ENCODE peak calls at places on chromosomes 1 and 21, in eight cellular contexts. U, Z, Y, E, T, G, D and M are unnamed samples.

GRCh38 chr1:155553349-155553748 is 9.3 kb downstream of the ASH1L start:
- DNase-seq in U (no peak), Z (no peak), Y (no peak), E (no peak), T (no peak), G (no peak), D (no peak), M (no peak)

GRCh38 chr1:201759194-201759814 is 69.7 kb upstream of the IPO9 start:
- DNase-seq in U (no peak), Z (no peak), Y (no peak), E (no peak), T (no peak), G (no peak), D (no peak), M (no peak)

GRCh38 chr1:12376236-12377064 is 146.6 kb downstream of the VPS13D start:
- DNase-seq in U (no peak), Z (no peak), Y (no peak), E (no peak), T (peak; percentile 18), G (no peak), D (no peak), M (no peak)

GRCh38 chr1:34186741-34187494 is 10.2 kb downstream of the C1orf94 start:
- DNase-seq in U (no peak), Z (no peak), Y (no peak), E (no peak), T (no peak), G (no peak), D (no peak), M (no peak)

GRCh38 chr1:174324493-174324892 is 123.3 kb upstream of the GPR52 start:
- DNase-seq in U (no peak), Z (no peak), Y (no peak), E (no peak), T (no peak), G (no peak), D (no peak), M (no peak)

GRCh38 chr1:201490708-201491131 is 16.2 kb downstream of the CSRP1 start:
- DNase-seq in U (no peak), Z (peak; percentile 40), Y (no peak), E (no peak), T (no peak), G (no peak), D (no peak), M (no peak)

GRCh38 chr21:41233913-41234312 is 66.0 kb downstream of the BACE2 start:
- DNase-seq in U (no peak), Z (no peak), Y (no peak), E (no peak), T (no peak), G (no peak), D (no peak), M (no peak)

GRCh38 chr1:960371-961131 is at the start of gene KLHL17:
- DNase-seq in U (peak; percentile 89), Z (no peak), Y (peak; percentile 80), E (peak; percentile 82), T (peak; percentile 62), G (peak; percentile 83), D (no peak), M (no peak)

GRCh38 chr1:187474266-187474665 is 645.5 kb downstream of the PLA2G4A start:
- DNase-seq in U (no peak), Z (no peak), Y (no peak), E (no peak), T (no peak), G (no peak), D (no peak), M (no peak)

DNA sequence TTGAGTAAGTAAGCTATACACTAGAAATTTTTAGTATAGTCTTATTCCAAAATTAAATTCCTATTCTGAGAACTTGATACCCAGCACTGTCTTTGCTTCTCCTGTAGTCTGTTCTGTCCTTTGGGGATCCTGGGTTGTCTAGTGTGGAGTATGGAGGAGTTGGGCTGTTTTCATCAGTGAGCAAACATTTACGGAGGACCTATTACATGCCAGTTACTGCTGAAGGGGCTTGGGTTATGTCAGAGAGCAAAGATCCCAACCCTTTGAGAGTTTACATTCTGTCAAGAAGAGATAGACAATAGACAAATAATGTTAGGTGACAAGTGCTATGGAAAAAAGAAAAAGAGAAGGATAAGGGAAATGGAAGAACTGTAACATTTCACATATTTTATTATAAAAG is 9.0 kb downstream of the TRAPPC10 start:
- DNase-seq in U (no peak), Z (no peak), Y (no peak), E (no peak), T (no peak), G (no peak), D (no peak), M (no peak)
- H3K4me1 ChIP-seq in U (peaks cover 11% of the 10 kb centered on the region), Z (peaks cover 9% of the 10 kb centered on the region), Y (peaks cover 24% of the 10 kb centered on the region), E (peaks cover 8% of the 10 kb centered on the region), T (peaks cover 48% of the 10 kb centered on the region), G (peaks cover 71% of the 10 kb centered on the region), D (peaks cover 40% of the 10 kb centered on the region), M (peaks cover 51% of the 10 kb centered on the region)

GRCh38 chr1:28078262-28078661 is 10.1 kb downstream of the EYA3 start:
- DNase-seq in U (no peak), Z (no peak), Y (no peak), E (no peak), T (no peak), G (no peak), D (no peak), M (no peak)

GRCh38 chr1:28074892-28075511 is 13.4 kb downstream of the EYA3 start:
- DNase-seq in U (no peak), Z (no peak), Y (no peak), E (no peak), T (no peak), G (no peak), D (no peak), M (no peak)

GRCh38 chr1:28073867-28074266 is 14.5 kb downstream of the EYA3 start:
- DNase-seq in U (no peak), Z (no peak), Y (no peak), E (no peak), T (no peak), G (no peak), D (no peak), M (no peak)

DNA sequence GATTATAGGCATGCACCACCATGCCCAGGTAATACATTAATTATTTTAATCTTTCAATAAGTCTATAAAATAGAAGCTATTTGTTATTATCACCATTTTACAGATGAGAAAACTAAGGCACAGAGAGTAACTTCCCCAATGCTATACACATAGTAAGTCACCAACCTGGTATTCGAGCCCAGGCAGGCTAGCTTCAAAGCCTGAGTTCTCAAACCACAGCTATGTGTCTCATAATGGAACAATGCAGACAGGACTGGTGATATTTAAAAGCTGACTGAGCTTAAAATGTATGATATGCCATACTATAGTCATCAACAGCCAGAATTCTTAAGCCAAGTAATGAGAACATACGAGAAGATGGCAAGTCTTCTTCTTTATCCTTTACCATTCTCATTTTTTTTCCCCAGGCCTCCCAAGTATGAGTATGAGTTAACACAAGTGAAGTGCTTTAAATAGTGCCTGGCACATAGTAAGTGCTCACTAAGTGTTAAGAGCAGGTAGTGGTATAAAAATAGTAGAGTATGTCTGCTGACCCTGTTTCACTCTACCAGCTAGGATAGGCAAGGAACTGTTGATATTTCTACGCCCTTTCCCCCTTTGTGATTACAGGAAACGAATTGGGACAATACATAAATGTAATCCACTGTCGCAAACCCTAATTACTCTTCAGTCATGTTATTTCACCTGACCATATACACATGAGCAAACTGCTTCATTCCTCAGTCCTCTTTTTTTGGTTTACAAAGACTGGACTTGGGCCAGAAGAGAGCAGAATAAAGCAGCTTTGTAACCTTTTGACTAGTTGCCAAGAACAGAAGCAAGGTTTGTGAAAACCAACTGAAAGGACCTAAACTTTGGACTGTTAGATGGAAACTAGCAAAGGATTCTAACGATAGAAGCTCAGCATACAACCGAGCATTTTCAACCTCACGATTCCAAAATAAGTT is 9.5 kb downstream of the EYA3 start:
- DNase-seq in U (no peak), Z (no peak), Y (no peak), E (no peak), T (no peak), G (no peak), D (no peak), M (no peak)
- H3K4me3 ChIP-seq in U (no peak overlapping the region), Z (no peak overlapping the region), Y (no peak overlapping the region), E (no peak overlapping the region), T (no peak overlapping the region), G (no peak overlapping the region), D (no peak overlapping the region), M (no peak overlapping the region)

DNA sequence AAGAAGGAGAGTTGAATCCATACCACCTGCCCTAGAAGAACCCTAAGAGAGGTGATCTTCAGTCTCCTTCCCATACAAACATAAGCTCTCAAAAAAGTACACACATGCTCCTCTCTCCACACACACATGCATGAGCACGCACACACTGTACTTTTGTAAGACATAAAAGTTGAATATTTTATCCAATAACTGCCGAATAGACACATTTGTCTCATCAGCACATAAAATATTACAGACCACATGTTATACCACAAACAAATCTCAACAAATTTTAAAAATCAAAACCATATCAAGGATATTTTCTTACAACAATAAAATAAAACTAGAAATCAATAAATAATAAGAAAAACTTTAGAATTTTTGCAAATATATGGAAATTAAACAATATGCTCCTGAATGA is 2.7 kb downstream of the SPRR1A start:
- DNase-seq in U (no peak), Z (no peak), Y (no peak), E (no peak), T (no peak), G (no peak), D (no peak), M (no peak)
- TF ChIP-seq POLR2A in U (no peak), Z (no peak), Y (no peak), E (no peak), T (no peak), G (no peak), D (no peak), M (no peak)

DNA sequence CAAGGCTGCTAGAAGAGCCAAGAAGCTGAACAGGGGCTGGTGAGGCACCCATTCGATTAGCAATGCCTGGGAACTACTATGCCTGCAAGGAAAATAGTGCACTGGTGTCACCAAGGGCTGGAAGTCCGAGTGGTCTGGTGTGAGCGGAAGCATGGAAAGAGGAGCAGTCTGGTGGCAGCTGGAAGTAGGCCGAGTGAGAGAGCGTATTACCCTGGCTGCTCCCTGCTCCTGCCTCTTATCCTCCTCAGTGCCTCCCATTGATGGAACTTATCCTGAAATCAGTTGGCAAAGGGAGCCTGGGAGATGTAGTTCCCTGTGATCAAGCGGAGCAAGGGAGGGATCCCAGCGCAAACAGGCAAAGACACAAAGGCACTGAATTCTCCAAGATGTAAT is 9.6 kb downstream of the SMAP2 start:
- DNase-seq in U (peak; percentile 48), Z (no peak), Y (peak; percentile 52), E (no peak), T (no peak), G (no peak), D (no peak), M (no peak)
- H3K4me1 ChIP-seq in U (peaks cover 3% of the 10 kb centered on the region), Z (peaks cover 4% of the 10 kb centered on the region), Y (peaks cover 73% of the 10 kb centered on the region), E (peaks cover 15% of the 10 kb centered on the region), T (peaks cover 85% of the 10 kb centered on the region), G (peaks cover 70% of the 10 kb centered on the region), D (peaks cover 15% of the 10 kb centered on the region), M (peaks cover 46% of the 10 kb centered on the region)

DNA sequence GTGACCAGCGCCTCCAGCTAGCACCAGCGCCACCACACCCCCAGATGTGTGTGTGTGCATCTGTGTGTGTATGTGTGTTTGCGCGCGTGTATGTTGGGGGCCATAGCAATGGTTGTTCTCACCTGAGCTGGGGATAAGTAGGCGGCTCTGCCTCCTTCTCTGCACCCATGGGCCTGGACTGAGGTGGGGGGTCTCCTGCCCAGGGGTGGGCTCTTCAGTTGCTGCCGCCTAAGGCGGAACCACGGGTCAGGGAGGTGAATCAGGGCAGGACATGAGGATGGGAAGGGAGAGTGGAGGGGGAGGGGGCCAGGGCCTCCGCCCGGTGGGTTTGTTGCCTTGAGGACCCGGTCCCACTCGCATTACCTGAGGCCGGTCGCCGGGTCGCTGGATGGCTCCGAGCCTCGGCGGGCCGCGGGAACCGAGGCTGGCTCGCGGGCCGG is 270 bp downstream of the HPCAL4 start:
- DNase-seq in U (no peak), Z (no peak), Y (no peak), E (no peak), T (no peak), G (no peak), D (no peak), M (no peak)
- H3K4me3 ChIP-seq in U (peak overlapping the region; percentile 17), Z (peak overlapping the region; percentile 36), Y (peak overlapping the region; percentile 39), E (peak overlapping the region; percentile 48), T (no peak overlapping the region), G (no peak overlapping the region), D (peak overlapping the region; percentile 47), M (peak overlapping the region; percentile 48)